ENCODE peak calls at places on chromosome 5, in nine cellular contexts. One of them, this sample, is unnamed. For H3K4me1 and H3K9me3, the result is how much of the 10 kb centered on the place peaks cover.

GRCh38 chr5:112109331-112109993 is 309.6 kb downstream of the EPB41L4A start:
- DNase-seq in thyroid gland: peak
- DNase-seq in fibroblast of lung: peak
- DNase-seq in SJCRH30: peak
- DNase-seq in endothelial cell of umbilical vein: no peak
- DNase-seq in OCI-LY7: no peak
- DNase-seq in heart right ventricle: peak
- DNase-seq in A549: no peak
- DNase-seq in kidney: no peak
- DNase-seq in this sample: peak

GRCh38 chr5:14552017-14552416 is 29.6 kb upstream of the OTULINL start:
- DNase-seq in SJCRH30: no peak
- DNase-seq in thyroid gland: no peak
- DNase-seq in OCI-LY7: no peak
- DNase-seq in heart right ventricle: no peak
- DNase-seq in fibroblast of lung: no peak
- DNase-seq in A549: no peak
- DNase-seq in endothelial cell of umbilical vein: no peak
- DNase-seq in kidney: no peak
- DNase-seq in this sample: no peak

GRCh38 chr5:118354806-118355205 is 633.5 kb downstream of the DTWD2 start:
- DNase-seq in SJCRH30: no peak
- DNase-seq in OCI-LY7: no peak
- DNase-seq in fibroblast of lung: peak
- DNase-seq in thyroid gland: no peak
- DNase-seq in endothelial cell of umbilical vein: no peak
- DNase-seq in A549: no peak
- DNase-seq in kidney: no peak
- DNase-seq in heart right ventricle: no peak
- DNase-seq in this sample: no peak

GRCh38 chr5:72369301-72370079 is 49.3 kb downstream of the PTCD2 start:
- DNase-seq in endothelial cell of umbilical vein: no peak
- DNase-seq in SJCRH30: no peak
- DNase-seq in heart right ventricle: no peak
- DNase-seq in fibroblast of lung: no peak
- DNase-seq in kidney: no peak
- DNase-seq in A549: no peak
- DNase-seq in OCI-LY7: no peak
- DNase-seq in thyroid gland: no peak
- DNase-seq in this sample: no peak

GRCh38 chr5:146137967-146138403 is 32.6 kb upstream of the PLAC8L1 start:
- DNase-seq in fibroblast of lung: peak
- DNase-seq in endothelial cell of umbilical vein: no peak
- DNase-seq in kidney: no peak
- DNase-seq in OCI-LY7: no peak
- DNase-seq in A549: no peak
- DNase-seq in SJCRH30: peak
- DNase-seq in thyroid gland: peak
- DNase-seq in heart right ventricle: no peak
- DNase-seq in this sample: no peak

GRCh38 chr5:72223371-72223770 is 96.7 kb downstream of the MRPS27 start:
- DNase-seq in A549: no peak
- DNase-seq in fibroblast of lung: no peak
- DNase-seq in heart right ventricle: no peak
- DNase-seq in SJCRH30: no peak
- DNase-seq in kidney: no peak
- DNase-seq in endothelial cell of umbilical vein: no peak
- DNase-seq in thyroid gland: no peak
- DNase-seq in OCI-LY7: no peak
- DNase-seq in this sample: no peak

GRCh38 chr5:52956915-52957747 is 32.0 kb upstream of the ITGA2 start:
- DNase-seq in OCI-LY7: no peak
- DNase-seq in endothelial cell of umbilical vein: no peak
- DNase-seq in heart right ventricle: no peak
- DNase-seq in fibroblast of lung: no peak
- DNase-seq in thyroid gland: no peak
- DNase-seq in SJCRH30: no peak
- DNase-seq in kidney: no peak
- DNase-seq in A549: no peak
- DNase-seq in this sample: no peak

GRCh38 chr5:133222979-133223378 is 171.2 kb downstream of the HSPA4 start:
- DNase-seq in SJCRH30: no peak
- DNase-seq in kidney: no peak
- DNase-seq in thyroid gland: no peak
- DNase-seq in heart right ventricle: no peak
- DNase-seq in OCI-LY7: no peak
- DNase-seq in A549: no peak
- DNase-seq in endothelial cell of umbilical vein: peak
- DNase-seq in fibroblast of lung: no peak
- DNase-seq in this sample: no peak

GRCh38 chr5:134098690-134099089 is 15.8 kb upstream of the TCF7 start:
- DNase-seq in SJCRH30: no peak
- DNase-seq in thyroid gland: no peak
- DNase-seq in A549: no peak
- DNase-seq in heart right ventricle: no peak
- DNase-seq in OCI-LY7: no peak
- DNase-seq in fibroblast of lung: no peak
- DNase-seq in kidney: peak
- DNase-seq in endothelial cell of umbilical vein: no peak
- DNase-seq in this sample: no peak

GRCh38 chr5:133075572-133076536 is 24.0 kb downstream of the HSPA4 start:
- DNase-seq in A549: no peak
- DNase-seq in SJCRH30: no peak
- DNase-seq in OCI-LY7: no peak
- DNase-seq in kidney: no peak
- DNase-seq in fibroblast of lung: no peak
- DNase-seq in endothelial cell of umbilical vein: no peak
- DNase-seq in thyroid gland: no peak
- DNase-seq in heart right ventricle: no peak
- DNase-seq in this sample: no peak

GRCh38 chr5:14560091-14560595 is 21.4 kb upstream of the OTULINL start:
- DNase-seq in fibroblast of lung: no peak
- DNase-seq in heart right ventricle: no peak
- DNase-seq in kidney: no peak
- DNase-seq in SJCRH30: no peak
- DNase-seq in OCI-LY7: no peak
- DNase-seq in endothelial cell of umbilical vein: no peak
- DNase-seq in A549: no peak
- DNase-seq in thyroid gland: no peak
- DNase-seq in this sample: no peak

GRCh38 chr5:109619024-109619460 is 70.7 kb upstream of the MAN2A1 start:
- DNase-seq in thyroid gland: no peak
- DNase-seq in SJCRH30: no peak
- DNase-seq in A549: no peak
- DNase-seq in fibroblast of lung: no peak
- DNase-seq in kidney: no peak
- DNase-seq in heart right ventricle: no peak
- DNase-seq in OCI-LY7: no peak
- DNase-seq in endothelial cell of umbilical vein: no peak
- DNase-seq in this sample: no peak

GRCh38 chr5:107514305-107514704 is 156.4 kb downstream of the EFNA5 start:
- DNase-seq in heart right ventricle: no peak
- DNase-seq in kidney: no peak
- DNase-seq in A549: no peak
- DNase-seq in fibroblast of lung: no peak
- DNase-seq in OCI-LY7: peak
- DNase-seq in SJCRH30: no peak
- DNase-seq in thyroid gland: no peak
- DNase-seq in endothelial cell of umbilical vein: no peak
- DNase-seq in this sample: no peak

GRCh38 chr5:107517185-107517868 is 153.4 kb downstream of the EFNA5 start:
- DNase-seq in A549: no peak
- DNase-seq in thyroid gland: no peak
- DNase-seq in OCI-LY7: peak
- DNase-seq in SJCRH30: no peak
- DNase-seq in kidney: no peak
- DNase-seq in endothelial cell of umbilical vein: no peak
- DNase-seq in heart right ventricle: no peak
- DNase-seq in fibroblast of lung: peak
- DNase-seq in this sample: no peak

GRCh38 chr5:107515521-107515920 is 155.2 kb downstream of the EFNA5 start:
- DNase-seq in OCI-LY7: no peak
- DNase-seq in kidney: no peak
- DNase-seq in endothelial cell of umbilical vein: no peak
- DNase-seq in A549: no peak
- DNase-seq in SJCRH30: no peak
- DNase-seq in heart right ventricle: no peak
- DNase-seq in thyroid gland: no peak
- DNase-seq in fibroblast of lung: no peak
- DNase-seq in this sample: no peak

GRCh38 chr5:107518219-107519015 is 152.3 kb downstream of the EFNA5 start:
- DNase-seq in kidney: no peak
- DNase-seq in A549: no peak
- DNase-seq in OCI-LY7: peak
- DNase-seq in fibroblast of lung: no peak
- DNase-seq in thyroid gland: no peak
- DNase-seq in heart right ventricle: no peak
- DNase-seq in SJCRH30: no peak
- DNase-seq in endothelial cell of umbilical vein: no peak
- DNase-seq in this sample: no peak

GRCh38 chr5:107516452-107517184 is 154.1 kb downstream of the EFNA5 start:
- DNase-seq in endothelial cell of umbilical vein: no peak
- DNase-seq in SJCRH30: peak
- DNase-seq in OCI-LY7: no peak
- DNase-seq in heart right ventricle: no peak
- DNase-seq in A549: no peak
- DNase-seq in thyroid gland: no peak
- DNase-seq in kidney: no peak
- DNase-seq in fibroblast of lung: no peak
- DNase-seq in this sample: no peak
- H3K4me1 ChIP-seq in endothelial cell of umbilical vein: under half
- H3K4me1 ChIP-seq in SJCRH30: under half
- H3K4me1 ChIP-seq in OCI-LY7: half or more
- H3K4me1 ChIP-seq in heart right ventricle: under half
- H3K4me1 ChIP-seq in A549: half or more
- H3K4me1 ChIP-seq in thyroid gland: under half
- H3K4me1 ChIP-seq in kidney: under half
- H3K4me1 ChIP-seq in fibroblast of lung: under half
- H3K4me1 ChIP-seq in this sample: under half

GRCh38 chr5:1219768-1220100 is 5.4 kb upstream of the SLC6A18 start:
- DNase-seq in heart right ventricle: no peak
- DNase-seq in A549: no peak
- DNase-seq in OCI-LY7: no peak
- DNase-seq in fibroblast of lung: no peak
- DNase-seq in kidney: peak
- DNase-seq in thyroid gland: no peak
- DNase-seq in endothelial cell of umbilical vein: no peak
- DNase-seq in SJCRH30: no peak
- DNase-seq in this sample: no peak
- H3K9me3 ChIP-seq in heart right ventricle: under half
- H3K9me3 ChIP-seq in A549: under half
- H3K9me3 ChIP-seq in OCI-LY7: under half
- H3K9me3 ChIP-seq in fibroblast of lung: under half
- H3K9me3 ChIP-seq in kidney: under half
- H3K9me3 ChIP-seq in thyroid gland: under half
- H3K9me3 ChIP-seq in endothelial cell of umbilical vein: under half
- H3K9me3 ChIP-seq in SJCRH30: under half
- H3K9me3 ChIP-seq in this sample: under half

DNA sequence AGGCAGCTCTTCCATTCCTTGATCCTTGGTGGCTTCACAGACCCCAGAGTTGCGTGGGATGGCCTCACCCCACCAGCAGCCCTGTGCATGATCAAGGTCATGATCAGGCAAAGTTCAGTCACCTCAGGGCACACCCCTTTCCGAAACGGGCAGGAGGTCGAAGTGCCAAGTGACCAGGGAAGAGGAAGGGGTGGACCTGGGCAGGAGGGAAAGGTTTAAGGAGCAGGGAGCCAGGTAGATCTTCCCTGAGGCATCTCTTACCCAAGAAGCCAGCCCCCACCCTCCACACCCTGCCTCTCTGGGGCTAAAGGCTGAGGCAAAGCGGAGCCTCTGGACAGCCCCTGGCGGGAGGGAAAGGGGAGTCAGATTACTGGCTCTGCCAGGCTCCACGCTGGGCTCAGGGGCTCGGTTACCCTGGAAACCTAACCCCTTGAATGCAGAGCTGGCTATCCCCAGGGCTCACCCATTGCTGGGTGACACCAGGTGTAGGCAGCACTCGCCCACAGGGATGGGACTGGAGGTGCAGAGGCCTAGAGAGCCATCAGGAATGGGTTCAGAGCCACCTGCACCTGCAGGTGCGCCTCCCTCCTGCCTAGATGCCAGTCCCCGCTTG is 3.6 kb downstream of the MGAT4B start:
- DNase-seq in SJCRH30: no peak
- DNase-seq in heart right ventricle: no peak
- DNase-seq in kidney: peak
- DNase-seq in endothelial cell of umbilical vein: no peak
- DNase-seq in thyroid gland: no peak
- DNase-seq in A549: no peak
- DNase-seq in fibroblast of lung: no peak
- DNase-seq in OCI-LY7: no peak
- DNase-seq in this sample: peak
- H3K4me1 ChIP-seq in SJCRH30: under half
- H3K4me1 ChIP-seq in heart right ventricle: half or more
- H3K4me1 ChIP-seq in kidney: under half
- H3K4me1 ChIP-seq in endothelial cell of umbilical vein: under half
- H3K4me1 ChIP-seq in thyroid gland: under half
- H3K4me1 ChIP-seq in A549: under half
- H3K4me1 ChIP-seq in fibroblast of lung: under half
- H3K4me1 ChIP-seq in OCI-LY7: under half
- H3K4me1 ChIP-seq in this sample: under half

GRCh38 chr5:180250329-180250728 is 41.3 kb upstream of the RASGEF1C start:
- DNase-seq in heart right ventricle: no peak
- DNase-seq in fibroblast of lung: no peak
- DNase-seq in kidney: peak
- DNase-seq in endothelial cell of umbilical vein: no peak
- DNase-seq in thyroid gland: no peak
- DNase-seq in SJCRH30: no peak
- DNase-seq in A549: no peak
- DNase-seq in OCI-LY7: no peak
- DNase-seq in this sample: no peak
- H3K9me3 ChIP-seq in heart right ventricle: under half
- H3K9me3 ChIP-seq in fibroblast of lung: under half
- H3K9me3 ChIP-seq in kidney: under half
- H3K9me3 ChIP-seq in endothelial cell of umbilical vein: under half
- H3K9me3 ChIP-seq in thyroid gland: under half
- H3K9me3 ChIP-seq in SJCRH30: under half
- H3K9me3 ChIP-seq in A549: half or more
- H3K9me3 ChIP-seq in OCI-LY7: under half
- H3K9me3 ChIP-seq in this sample: under half

DNA sequence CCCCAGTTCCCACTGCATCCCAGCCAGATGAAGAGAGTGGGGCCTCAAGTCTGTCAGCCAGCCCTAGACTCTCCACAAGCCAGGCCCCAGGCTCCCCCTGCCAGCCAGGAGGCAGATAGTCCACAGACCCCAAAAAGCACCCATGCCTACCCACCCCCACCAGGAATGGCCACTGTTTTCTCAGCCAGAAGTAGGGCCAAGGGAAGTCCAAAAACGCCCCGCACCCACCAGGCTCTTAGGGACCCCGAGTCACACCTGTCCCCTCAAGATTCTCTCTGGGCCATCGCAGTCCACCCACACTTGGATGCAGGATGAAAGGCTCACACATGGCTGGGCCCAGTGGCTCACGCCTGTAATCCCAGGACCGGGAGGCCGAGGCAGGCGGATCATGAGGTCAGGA is 96.7 kb upstream of the PHYKPL start:
- DNase-seq in A549: no peak
- DNase-seq in thyroid gland: no peak
- DNase-seq in heart right ventricle: no peak
- DNase-seq in SJCRH30: no peak
- DNase-seq in OCI-LY7: no peak
- DNase-seq in endothelial cell of umbilical vein: no peak
- DNase-seq in kidney: peak
- DNase-seq in fibroblast of lung: no peak
- DNase-seq in this sample: no peak
- H3K4me1 ChIP-seq in A549: under half
- H3K4me1 ChIP-seq in thyroid gland: half or more
- H3K4me1 ChIP-seq in heart right ventricle: under half
- H3K4me1 ChIP-seq in SJCRH30: under half
- H3K4me1 ChIP-seq in OCI-LY7: under half
- H3K4me1 ChIP-seq in endothelial cell of umbilical vein: under half
- H3K4me1 ChIP-seq in kidney: under half
- H3K4me1 ChIP-seq in fibroblast of lung: under half
- H3K4me1 ChIP-seq in this sample: under half

This sample was measured in gastrocnemius medialis.